ENCODE peak calls at places on chromosome 3, in five cellular contexts. S, M, Y, U and J are unnamed samples.

GRCh38 chr3:179615458-179616173 is 11.0 kb downstream of the NDUFB5 start:
- DNase-seq in S (no peak), M (no peak), Y (no peak), U (no peak), J (no peak)

GRCh38 chr3:120795017-120795648 is 52.6 kb downstream of the GTF2E1 start:
- DNase-seq in Y (peak), M (peak), S (peak), U (peak), J (peak)

GRCh38 chr3:52685285-52685704 is 418 bp downstream of the PBRM1 start:
- DNase-seq in S (peak), Y (peak), M (peak), U (peak), J (peak)

GRCh38 chr3:125292015-125292414 is 79.5 kb upstream of the SLC12A8 start:
- DNase-seq in S (no peak), U (no peak), M (no peak), Y (no peak), J (no peak)

GRCh38 chr3:62255758-62256157 is 117.6 kb downstream of the FEZF2 start:
- DNase-seq in S (no peak), Y (no peak), U (no peak), M (no peak), J (no peak)

GRCh38 chr3:17602126-17602525 is 140.3 kb downstream of the TBC1D5 start:
- DNase-seq in M (no peak), U (no peak), Y (no peak), S (no peak), J (no peak)

GRCh38 chr3:156769661-156770654 is 56.2 kb upstream of the LEKR1 start:
- DNase-seq in S (no peak), U (no peak), M (no peak), Y (no peak), J (no peak)

GRCh38 chr3:39934696-39935095 is 125.3 kb downstream of the MYRIP start:
- DNase-seq in U (no peak), M (no peak), S (no peak), Y (no peak), J (no peak)

GRCh38 chr3:2098398-2099027 is at the start of gene CNTN4:
- DNase-seq in U (peak), M (no peak), S (peak), Y (no peak), J (peak)

GRCh38 chr3:105555206-105555605 is 188.5 kb downstream of the ALCAM start:
- DNase-seq in S (no peak), M (no peak), Y (no peak), U (no peak), J (no peak)

GRCh38 chr3:178950676-178951075 is 120.9 kb downstream of the ZMAT3 start:
- DNase-seq in S (no peak), U (no peak), Y (no peak), M (no peak), J (no peak)

GRCh38 chr3:138389841-138390581 is 41.6 kb downstream of the MRAS start:
- DNase-seq in M (no peak), S (no peak), U (peak), Y (no peak), J (peak)

GRCh38 chr3:104385421-104385820 is 981.3 kb upstream of the ALCAM start:
- DNase-seq in Y (no peak), U (no peak), S (no peak), M (no peak), J (no peak)

GRCh38 chr3:111989061-111989678 is 9.6 kb upstream of the TAGLN3 start:
- DNase-seq in S (peak), Y (no peak), M (no peak), U (no peak), J (peak)

GRCh38 chr3:27568393-27568792 is 84.2 kb upstream of the SLC4A7 start:
- DNase-seq in S (no peak), U (peak), M (no peak), Y (no peak), J (no peak)

GRCh38 chr3:177778633-177779032 is 581.4 kb upstream of the TBL1XR1 start:
- DNase-seq in U (no peak), Y (no peak), M (no peak), S (no peak), J (no peak)